ENCODE peak calls at places on chromosomes 5 and 9, in eight cellular contexts. V is tibial nerve, J is foreskin keratinocyte, G is RPMI8226, W is NCI-H69, H is T-helper 2 cell, K is AG10803, T is neuronal stem cell. A is an unnamed sample.

GRCh38 chr9:84851935-84852585 is 182.5 kb downstream of the NTRK2 start:
- DNase-seq in T (peak), J (peak), V (peak), W (peak), H (no peak), G (no peak), K (peak), A (no peak)

GRCh38 chr5:33275921-33276705 is 164.7 kb upstream of the TARS1 start:
- DNase-seq in W (no peak), J (no peak), H (no peak), T (no peak), K (peak), G (no peak), V (no peak), A (no peak)

GRCh38 chr9:76846307-76846706 is 59.6 kb downstream of the PRUNE2 start:
- DNase-seq in T (no peak), H (no peak), J (no peak), W (no peak), V (no peak), G (no peak), K (no peak), A (no peak)

GRCh38 chr9:38309324-38310195 is 82.9 kb upstream of the ALDH1B1 start:
- DNase-seq in J (no peak), K (peak), T (no peak), V (no peak), H (no peak), W (peak), G (no peak), A (no peak)

GRCh38 chr9:100639851-100640250 is 62.0 kb downstream of the CAVIN4 start:
- DNase-seq in K (no peak), H (no peak), T (no peak), V (no peak), J (no peak), G (no peak), W (peak), A (no peak)

GRCh38 chr9:113544001-113544340 is 80.4 kb downstream of the RGS3 start:
- DNase-seq in H (no peak), J (no peak), W (peak), V (no peak), G (no peak), K (no peak), T (no peak), A (no peak)

GRCh38 chr9:68705636-68706578 is 867 bp downstream of the PIP5K1B start:
- DNase-seq in T (no peak), V (no peak), W (peak), G (no peak), H (no peak), J (no peak), K (no peak), A (no peak)

GRCh38 chr5:177447066-177447610 is 524 bp downstream of the PRR7 start:
- DNase-seq in W (peak), V (no peak), K (peak), J (no peak), G (peak), T (peak), H (peak), A (peak)

GRCh38 chr5:133366966-133367365 is 245.4 kb downstream of the FSTL4 start:
- DNase-seq in T (no peak), H (no peak), K (peak), W (no peak), V (no peak), G (no peak), J (no peak), A (no peak)

GRCh38 chr5:60470881-60471280 is 229.1 kb downstream of the DEPDC1B start:
- DNase-seq in W (no peak), H (no peak), V (no peak), T (no peak), G (no peak), J (no peak), K (no peak), A (no peak)

GRCh38 chr9:33435821-33436277 is 11.5 kb downstream of the AQP3 start:
- DNase-seq in T (no peak), H (no peak), K (peak), V (no peak), G (no peak), J (no peak), W (no peak), A (no peak)

GRCh38 chr5:176812269-176813259 is 2.2 kb downstream of the UNC5A start:
- DNase-seq in J (no peak), G (peak), V (no peak), H (no peak), K (no peak), W (peak), T (peak), A (no peak)

GRCh38 chr5:180630426-180630825 is 19.0 kb downstream of the FLT4 start:
- DNase-seq in G (no peak), H (no peak), K (no peak), T (no peak), W (no peak), J (no peak), V (no peak), A (no peak)